ENCODE peak calls at places on chromosome 18, in nine cellular contexts. One of them, this sample, is unnamed.

GRCh38 chr18:50117876-50118275 is 77.1 kb downstream of the MYO5B start:
- DNase-seq in ovary: no peak
- DNase-seq in endodermal cell: no peak
- DNase-seq in aorta: no peak
- DNase-seq in astrocyte: no peak
- DNase-seq in K562: no peak
- DNase-seq in CD4-positive, alpha-beta T cell: no peak
- DNase-seq in fibroblast of lung: no peak
- DNase-seq in colonic mucosa: no peak
- DNase-seq in this sample: no peak

GRCh38 chr18:69840445-69840844 is 107.2 kb downstream of the CD226 start:
- DNase-seq in aorta: no peak
- DNase-seq in CD4-positive, alpha-beta T cell: no peak
- DNase-seq in endodermal cell: no peak
- DNase-seq in fibroblast of lung: peak
- DNase-seq in ovary: no peak
- DNase-seq in astrocyte: peak
- DNase-seq in colonic mucosa: no peak
- DNase-seq in K562: no peak
- DNase-seq in this sample: no peak

GRCh38 chr18:13416848-13417247 is 198.3 kb downstream of the LDLRAD4 start:
- DNase-seq in fibroblast of lung: no peak
- DNase-seq in aorta: no peak
- DNase-seq in K562: no peak
- DNase-seq in endodermal cell: no peak
- DNase-seq in colonic mucosa: no peak
- DNase-seq in CD4-positive, alpha-beta T cell: no peak
- DNase-seq in ovary: no peak
- DNase-seq in astrocyte: no peak
- DNase-seq in this sample: peak

GRCh38 chr18:48607049-48607984 is 68.5 kb downstream of the CTIF start:
- DNase-seq in colonic mucosa: no peak
- DNase-seq in endodermal cell: no peak
- DNase-seq in K562: no peak
- DNase-seq in CD4-positive, alpha-beta T cell: no peak
- DNase-seq in astrocyte: peak
- DNase-seq in aorta: no peak
- DNase-seq in fibroblast of lung: peak
- DNase-seq in ovary: peak
- DNase-seq in this sample: no peak

GRCh38 chr18:767084-767882 is 44.8 kb downstream of the YES1 start:
- DNase-seq in endodermal cell: no peak
- DNase-seq in colonic mucosa: no peak
- DNase-seq in astrocyte: no peak
- DNase-seq in fibroblast of lung: no peak
- DNase-seq in K562: no peak
- DNase-seq in ovary: no peak
- DNase-seq in CD4-positive, alpha-beta T cell: no peak
- DNase-seq in aorta: no peak
- DNase-seq in this sample: no peak

GRCh38 chr18:54247488-54248175 is 21.7 kb upstream of the POLI start:
- DNase-seq in K562: no peak
- DNase-seq in aorta: no peak
- DNase-seq in CD4-positive, alpha-beta T cell: no peak
- DNase-seq in astrocyte: no peak
- DNase-seq in fibroblast of lung: no peak
- DNase-seq in colonic mucosa: no peak
- DNase-seq in ovary: no peak
- DNase-seq in endodermal cell: peak
- DNase-seq in this sample: no peak

GRCh38 chr18:76005632-76006031 is 489.4 kb downstream of the ZNF516 start:
- DNase-seq in astrocyte: no peak
- DNase-seq in ovary: no peak
- DNase-seq in aorta: no peak
- DNase-seq in colonic mucosa: no peak
- DNase-seq in CD4-positive, alpha-beta T cell: no peak
- DNase-seq in fibroblast of lung: no peak
- DNase-seq in endodermal cell: no peak
- DNase-seq in K562: no peak
- DNase-seq in this sample: no peak

GRCh38 chr18:35074581-35074980 is 33.4 kb downstream of the MAPRE2 start:
- DNase-seq in endodermal cell: no peak
- DNase-seq in aorta: no peak
- DNase-seq in colonic mucosa: no peak
- DNase-seq in astrocyte: no peak
- DNase-seq in fibroblast of lung: no peak
- DNase-seq in CD4-positive, alpha-beta T cell: no peak
- DNase-seq in K562: no peak
- DNase-seq in ovary: no peak
- DNase-seq in this sample: no peak

GRCh38 chr18:41842886-41843285 is 112.1 kb upstream of the PIK3C3 start:
- DNase-seq in aorta: no peak
- DNase-seq in astrocyte: no peak
- DNase-seq in ovary: no peak
- DNase-seq in colonic mucosa: no peak
- DNase-seq in endodermal cell: no peak
- DNase-seq in fibroblast of lung: peak
- DNase-seq in K562: no peak
- DNase-seq in CD4-positive, alpha-beta T cell: no peak
- DNase-seq in this sample: no peak

GRCh38 chr18:58364867-58365533 is 263.9 kb downstream of the ALPK2 start:
- DNase-seq in endodermal cell: peak
- DNase-seq in CD4-positive, alpha-beta T cell: no peak
- DNase-seq in fibroblast of lung: no peak
- DNase-seq in K562: no peak
- DNase-seq in aorta: no peak
- DNase-seq in astrocyte: peak
- DNase-seq in colonic mucosa: no peak
- DNase-seq in ovary: no peak
- DNase-seq in this sample: no peak

GRCh38 chr18:58361212-58361611 is 267.7 kb downstream of the ALPK2 start:
- DNase-seq in endodermal cell: no peak
- DNase-seq in fibroblast of lung: peak
- DNase-seq in K562: no peak
- DNase-seq in ovary: peak
- DNase-seq in aorta: no peak
- DNase-seq in colonic mucosa: no peak
- DNase-seq in astrocyte: no peak
- DNase-seq in CD4-positive, alpha-beta T cell: no peak
- DNase-seq in this sample: no peak

GRCh38 chr18:58362829-58363231 is 266.1 kb downstream of the ALPK2 start:
- DNase-seq in astrocyte: no peak
- DNase-seq in colonic mucosa: no peak
- DNase-seq in ovary: no peak
- DNase-seq in CD4-positive, alpha-beta T cell: no peak
- DNase-seq in fibroblast of lung: peak
- DNase-seq in aorta: no peak
- DNase-seq in endodermal cell: no peak
- DNase-seq in K562: no peak
- DNase-seq in this sample: no peak

GRCh38 chr18:58362027-58362575 is 266.8 kb downstream of the ALPK2 start:
- DNase-seq in fibroblast of lung: peak
- DNase-seq in aorta: no peak
- DNase-seq in endodermal cell: no peak
- DNase-seq in astrocyte: peak
- DNase-seq in K562: no peak
- DNase-seq in CD4-positive, alpha-beta T cell: no peak
- DNase-seq in colonic mucosa: no peak
- DNase-seq in ovary: peak
- DNase-seq in this sample: no peak

GRCh38 chr18:58363767-58364540 is 264.9 kb downstream of the ALPK2 start:
- DNase-seq in astrocyte: peak
- DNase-seq in aorta: no peak
- DNase-seq in colonic mucosa: no peak
- DNase-seq in endodermal cell: no peak
- DNase-seq in K562: no peak
- DNase-seq in CD4-positive, alpha-beta T cell: no peak
- DNase-seq in fibroblast of lung: peak
- DNase-seq in ovary: no peak
- DNase-seq in this sample: no peak
- H3K27ac ChIP-seq in astrocyte: peak
- H3K27ac ChIP-seq in aorta: no peak
- H3K27ac ChIP-seq in colonic mucosa: no peak
- H3K27ac ChIP-seq in endodermal cell: no peak
- H3K27ac ChIP-seq in K562: no peak
- H3K27ac ChIP-seq in CD4-positive, alpha-beta T cell: no peak
- H3K27ac ChIP-seq in fibroblast of lung: no peak
- H3K27ac ChIP-seq in ovary: no peak
- H3K27ac ChIP-seq in this sample: no peak

DNA sequence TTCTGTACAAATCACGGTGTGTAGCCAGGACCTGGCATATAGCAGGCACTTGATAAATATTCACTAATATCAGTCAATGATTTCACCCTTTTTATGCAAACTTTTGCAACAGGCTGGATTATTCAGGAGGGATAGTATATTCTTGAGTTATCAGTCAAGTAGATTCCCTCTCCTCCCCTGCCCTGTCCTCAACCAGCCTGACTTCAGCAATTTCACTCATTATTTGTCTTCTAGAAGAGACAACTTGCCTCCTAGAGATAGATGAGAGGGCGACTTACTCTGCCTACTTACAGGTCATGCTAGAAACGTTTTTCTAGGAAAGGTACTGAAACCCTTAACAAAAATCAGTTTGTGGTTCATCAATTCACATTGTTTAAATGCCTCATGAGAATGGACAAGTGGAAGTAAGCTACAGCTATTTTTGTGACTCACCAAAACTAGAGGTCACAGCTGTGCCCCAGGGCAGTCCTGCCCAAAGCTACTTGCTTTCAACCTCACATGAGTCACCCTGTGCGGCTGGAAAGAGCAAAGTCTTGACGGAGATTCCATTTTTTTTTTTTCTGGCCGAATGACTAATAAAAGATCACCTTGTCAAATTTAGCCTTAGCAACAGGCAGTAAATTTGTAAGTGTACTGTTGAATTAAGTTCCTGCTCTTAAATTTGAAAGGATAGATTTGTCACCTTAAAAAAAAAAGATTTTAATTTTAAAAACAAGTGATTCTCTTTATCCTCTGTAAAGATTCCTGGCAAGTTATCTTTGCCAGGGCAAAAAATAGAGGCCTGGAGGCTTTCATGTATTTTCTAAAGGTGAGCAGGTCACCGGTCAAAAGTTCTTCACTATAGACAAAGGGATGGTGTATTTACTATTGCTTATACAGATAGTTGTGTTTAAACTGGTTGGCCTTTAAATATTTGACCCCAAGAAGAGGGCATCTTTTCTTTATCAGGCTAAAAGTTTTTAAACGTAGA is 109.0 kb upstream of the SLC35G4 start:
- DNase-seq in K562: no peak
- DNase-seq in fibroblast of lung: peak
- DNase-seq in ovary: no peak
- DNase-seq in CD4-positive, alpha-beta T cell: no peak
- DNase-seq in endodermal cell: no peak
- DNase-seq in aorta: no peak
- DNase-seq in astrocyte: peak
- DNase-seq in colonic mucosa: no peak
- DNase-seq in this sample: no peak
- H3K27ac ChIP-seq in K562: no peak
- H3K27ac ChIP-seq in fibroblast of lung: peak
- H3K27ac ChIP-seq in ovary: no peak
- H3K27ac ChIP-seq in CD4-positive, alpha-beta T cell: no peak
- H3K27ac ChIP-seq in endodermal cell: no peak
- H3K27ac ChIP-seq in aorta: no peak
- H3K27ac ChIP-seq in astrocyte: peak
- H3K27ac ChIP-seq in colonic mucosa: no peak
- H3K27ac ChIP-seq in this sample: no peak

GRCh38 chr18:12307251-12307736 is 747 bp upstream of the TUBB6 start:
- DNase-seq in fibroblast of lung: peak
- DNase-seq in aorta: peak
- DNase-seq in K562: no peak
- DNase-seq in colonic mucosa: peak
- DNase-seq in endodermal cell: peak
- DNase-seq in astrocyte: peak
- DNase-seq in CD4-positive, alpha-beta T cell: no peak
- DNase-seq in ovary: peak
- DNase-seq in this sample: no peak
- H3K27ac ChIP-seq in fibroblast of lung: peak
- H3K27ac ChIP-seq in aorta: peak
- H3K27ac ChIP-seq in K562: peak
- H3K27ac ChIP-seq in colonic mucosa: peak
- H3K27ac ChIP-seq in endodermal cell: no peak
- H3K27ac ChIP-seq in astrocyte: peak
- H3K27ac ChIP-seq in CD4-positive, alpha-beta T cell: no peak
- H3K27ac ChIP-seq in ovary: peak
- H3K27ac ChIP-seq in this sample: no peak

GRCh38 chr18:3660719-3661118 is 210.7 kb downstream of the TGIF1 start:
- DNase-seq in astrocyte: no peak
- DNase-seq in K562: no peak
- DNase-seq in aorta: no peak
- DNase-seq in fibroblast of lung: no peak
- DNase-seq in ovary: no peak
- DNase-seq in endodermal cell: no peak
- DNase-seq in colonic mucosa: no peak
- DNase-seq in CD4-positive, alpha-beta T cell: no peak
- DNase-seq in this sample: no peak
- H3K27ac ChIP-seq in astrocyte: no peak
- H3K27ac ChIP-seq in K562: peak
- H3K27ac ChIP-seq in aorta: no peak
- H3K27ac ChIP-seq in fibroblast of lung: no peak
- H3K27ac ChIP-seq in ovary: no peak
- H3K27ac ChIP-seq in endodermal cell: no peak
- H3K27ac ChIP-seq in colonic mucosa: peak
- H3K27ac ChIP-seq in CD4-positive, alpha-beta T cell: no peak
- H3K27ac ChIP-seq in this sample: no peak